ENCODE peak calls at places on chromosomes 3 and 15, in six cellular contexts. N is lung, X is cardiac muscle cell, R is right lobe of liver, A is uterus, J is gastrocnemius medialis. S is an unnamed sample. For H3K4me1, the result is how much of the 10 kb centered on the place peaks cover.

GRCh38 chr3:53243165-53243564 is 12.7 kb downstream of the TKT start:
- DNase-seq in X (peak), J (no peak), R (no peak), N (no peak), A (no peak), S (no peak)

GRCh38 chr15:55253580-55253979 is 36.0 kb downstream of the RAB27A start:
- DNase-seq in J (no peak), X (peak), N (no peak), A (no peak), R (no peak), S (no peak)

GRCh38 chr15:70344666-70345065 is 246.9 kb upstream of the TLE3 start:
- DNase-seq in A (no peak), X (no peak), J (no peak), R (peak), N (peak), S (peak)

GRCh38 chr3:184399410-184399809 is 19.6 kb downstream of the CHRD start:
- DNase-seq in N (no peak), R (no peak), X (peak), A (peak), J (no peak), S (no peak)

GRCh38 chr3:89851974-89852621 is 744.7 kb downstream of the EPHA3 start:
- DNase-seq in X (peak), A (no peak), J (no peak), R (no peak), N (no peak), S (no peak)

GRCh38 chr3:49076116-49076515 is 17.8 kb downstream of the QRICH1 start:
- DNase-seq in A (no peak), X (no peak), J (no peak), N (no peak), R (no peak), S (no peak)

GRCh38 chr3:158486200-158486599 is 84.8 kb upstream of the MLF1 start:
- DNase-seq in J (no peak), R (no peak), A (no peak), N (no peak), X (no peak), S (no peak)

GRCh38 chr3:189172668-189173419 is 1.1 kb downstream of the TPRG1 start:
- DNase-seq in X (no peak), A (no peak), R (no peak), J (no peak), N (no peak), S (no peak)

GRCh38 chr3:120170223-120170622 is 76.0 kb upstream of the GSK3B start:
- DNase-seq in N (no peak), J (no peak), X (no peak), A (no peak), R (no peak), S (peak)

GRCh38 chr3:185781759-185782158 is 43.1 kb downstream of the IGF2BP2 start:
- DNase-seq in N (no peak), A (no peak), R (no peak), X (peak), J (no peak), S (no peak)

GRCh38 chr15:70387993-70388392 is 290.3 kb upstream of the TLE3 start:
- DNase-seq in J (no peak), N (no peak), A (no peak), X (no peak), R (no peak), S (peak)

GRCh38 chr3:136251511-136251910 is 1.4 kb downstream of the PCCB start:
- DNase-seq in X (no peak), A (peak), R (peak), N (no peak), J (no peak), S (no peak)

GRCh38 chr15:68205949-68206539 is 912 bp upstream of the CALML4 start:
- DNase-seq in J (peak), X (no peak), A (no peak), N (peak), R (peak), S (no peak)

GRCh38 chr3:36219398-36219797 is 160.9 kb upstream of the STAC start:
- DNase-seq in N (no peak), X (no peak), J (no peak), A (no peak), R (no peak), S (no peak)

GRCh38 chr3:52771702-52772101 is 962 bp upstream of the NEK4 start:
- DNase-seq in J (no peak), N (no peak), R (no peak), A (no peak), X (no peak), S (no peak)

GRCh38 chr3:196660381-196661166 is 21.1 kb downstream of the NRROS start:
- DNase-seq in J (no peak), X (no peak), N (no peak), A (no peak), R (no peak), S (no peak)

GRCh38 chr3:165994293-165994692 is 157.1 kb upstream of the BCHE start:
- DNase-seq in J (no peak), X (no peak), A (no peak), N (no peak), R (no peak), S (no peak)

GRCh38 chr15:42104095-42104891 is 9.9 kb upstream of the PLA2G4D start:
- DNase-seq in X (peak), R (no peak), N (no peak), J (no peak), A (no peak), S (no peak)
- H3K4me1 ChIP-seq in X (under half), R (under half), N (under half), J (under half), A (under half), S (under half)

DNA sequence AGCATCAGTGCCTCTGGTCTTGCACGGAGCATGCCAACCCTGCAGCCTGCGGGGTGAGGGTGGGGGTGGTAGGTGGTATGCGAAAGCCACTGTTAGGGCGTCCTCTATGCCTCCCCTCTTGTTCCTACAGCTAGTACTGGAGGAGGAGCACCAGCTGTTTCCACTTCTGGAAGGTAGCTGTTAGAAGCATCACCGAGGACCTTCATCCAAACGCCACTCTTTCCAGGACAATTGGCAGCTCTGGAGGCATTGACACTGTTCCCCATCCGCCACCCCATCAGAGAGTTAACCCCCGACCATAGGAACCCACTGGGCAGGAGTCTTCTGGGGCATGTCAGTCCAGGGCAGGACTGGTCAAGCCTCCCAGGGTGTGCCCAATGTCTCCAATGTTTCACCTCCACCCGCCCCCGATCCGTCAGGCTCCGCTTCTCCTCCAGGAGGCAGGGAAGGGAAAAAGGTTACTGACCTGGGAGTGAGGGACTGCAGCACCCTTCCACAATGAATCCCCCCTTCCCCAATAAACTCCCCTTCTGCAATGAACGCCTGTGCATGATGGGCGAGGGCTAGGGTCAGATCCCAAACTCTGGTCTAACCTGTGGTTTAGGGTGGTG is 487 bp downstream of the DUOX2 start:
- DNase-seq in N (no peak), A (no peak), J (no peak), R (no peak), X (no peak), S (no peak)
- TF ChIP-seq CTCF in N (no peak), A (no peak), J (no peak), R (no peak), X (no peak), S (no peak)

GRCh38 chr3:46454209-46454595 is 10.5 kb downstream of the LTF start:
- DNase-seq in J (no peak), A (no peak), X (no peak), N (no peak), R (no peak), S (no peak)

GRCh38 chr3:46447535-46447934 is 17.2 kb downstream of the LTF start:
- DNase-seq in J (no peak), X (no peak), A (no peak), N (no peak), R (no peak), S (no peak)

GRCh38 chr3:46453526-46454208 is 11.0 kb downstream of the LTF start:
- DNase-seq in R (no peak), X (no peak), A (no peak), J (no peak), N (no peak), S (peak)

GRCh38 chr3:46448721-46449120 is 16.0 kb downstream of the LTF start:
- DNase-seq in R (no peak), N (no peak), A (no peak), J (no peak), X (no peak), S (no peak)

GRCh38 chr3:46449755-46450552 is 14.8 kb downstream of the LTF start:
- DNase-seq in J (no peak), A (no peak), N (no peak), X (peak), R (no peak), S (no peak)
- H3K4me1 ChIP-seq in J (under half), A (under half), N (under half), X (under half), R (under half), S (under half)

GRCh38 chr3:183226333-183226732 is 26.7 kb upstream of the B3GNT5 start:
- DNase-seq in R (no peak), X (no peak), J (no peak), N (no peak), A (no peak), S (no peak)

GRCh38 chr3:183224581-183224980 is 28.5 kb upstream of the B3GNT5 start:
- DNase-seq in J (no peak), A (no peak), X (no peak), R (no peak), N (no peak), S (no peak)

GRCh38 chr3:183220828-183221227 is 32.2 kb upstream of the B3GNT5 start:
- DNase-seq in A (no peak), J (no peak), R (no peak), X (no peak), N (no peak), S (no peak)

GRCh38 chr3:183224180-183224579 is 28.9 kb upstream of the B3GNT5 start:
- DNase-seq in X (no peak), A (no peak), R (no peak), J (no peak), N (no peak), S (no peak)

DNA sequence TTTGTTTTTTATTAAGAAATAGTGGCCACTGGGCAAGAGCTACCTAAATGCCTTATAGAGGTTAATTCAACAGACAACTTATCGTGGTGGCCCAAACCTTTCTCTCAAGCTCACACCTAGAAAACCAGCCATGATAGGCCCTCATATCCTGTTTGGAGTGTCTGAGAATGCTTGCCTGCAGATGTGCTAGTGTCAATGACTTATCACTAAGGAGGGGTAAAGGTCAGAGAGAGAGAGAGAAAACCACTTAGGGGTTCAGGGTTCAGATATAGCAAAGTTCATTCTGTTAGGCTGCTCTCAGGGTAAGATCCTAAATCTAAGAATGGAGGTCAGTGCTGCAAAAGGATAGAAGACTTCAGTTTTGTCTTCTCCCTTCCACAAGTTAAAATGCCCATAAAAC is 30.4 kb upstream of the B3GNT5 start:
- DNase-seq in A (no peak), X (no peak), J (no peak), R (no peak), N (no peak), S (no peak)
- TF ChIP-seq CTCF in A (no peak), X (no peak), J (no peak), R (no peak), N (no peak), S (no peak)

DNA sequence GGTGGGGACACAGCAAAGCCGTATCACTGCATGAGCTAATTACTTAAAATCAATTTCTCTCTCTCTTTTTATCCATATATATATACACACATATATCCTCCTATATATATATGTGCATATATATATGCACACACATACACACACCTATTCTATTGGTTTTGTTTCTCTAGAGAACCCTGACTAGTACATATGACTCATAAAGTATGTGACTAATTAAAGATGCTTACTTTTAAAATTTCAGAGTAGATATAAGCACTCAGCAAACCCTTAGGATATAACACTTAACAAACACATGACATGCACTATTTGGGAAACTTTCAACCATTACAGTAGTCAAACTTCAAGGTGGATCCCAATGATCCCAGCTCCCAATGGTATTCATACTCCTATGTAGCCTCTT is 732.6 kb downstream of the ROBO2 start:
- DNase-seq in J (no peak), N (no peak), A (no peak), X (no peak), R (no peak), S (no peak)
- H3K4me1 ChIP-seq in J (under half), N (under half), A (under half), X (under half), R (under half), S (under half)

DNA sequence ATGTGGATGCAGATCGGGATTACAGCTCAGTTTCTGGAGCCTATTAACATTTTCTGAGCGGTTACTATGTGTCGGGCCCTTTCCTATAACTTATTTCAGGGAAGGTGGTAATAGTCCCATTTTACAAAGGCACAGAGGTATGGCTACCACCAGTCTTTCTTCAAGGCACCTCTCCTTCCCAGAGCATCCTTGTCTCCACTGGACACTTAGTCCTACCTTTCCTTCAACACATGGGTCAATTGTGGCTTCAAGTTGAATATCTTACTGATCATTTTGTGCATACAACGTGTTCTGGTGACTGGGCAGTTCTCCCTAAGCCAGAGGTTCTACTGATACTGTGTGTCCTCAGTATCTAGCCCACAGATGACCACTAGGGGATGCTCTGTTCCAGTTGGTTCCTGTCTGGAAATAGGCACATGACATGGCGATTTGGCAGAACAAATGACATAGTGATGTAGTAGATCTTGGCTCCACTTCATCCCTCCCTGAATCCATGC is 60.7 kb upstream of the CMTM8 start:
- DNase-seq in J (peak), R (peak), A (peak), X (peak), N (peak), S (no peak)
- TF ChIP-seq CTCF in J (peak), R (peak), A (peak), X (peak), N (peak), S (peak)

GRCh38 chr3:179663093-179663492 is 10.3 kb downstream of the USP13 start:
- DNase-seq in R (no peak), X (no peak), A (no peak), N (no peak), J (no peak), S (no peak)

GRCh38 chr3:179658584-179658983 is 5.7 kb downstream of the USP13 start:
- DNase-seq in A (no peak), N (no peak), X (no peak), J (no peak), R (no peak), S (peak)

GRCh38 chr3:179660872-179661271 is 8.0 kb downstream of the USP13 start:
- DNase-seq in X (no peak), R (no peak), A (no peak), N (no peak), J (no peak), S (no peak)

GRCh38 chr3:179666030-179666429 is 13.2 kb downstream of the USP13 start:
- DNase-seq in J (no peak), A (no peak), N (no peak), R (no peak), X (no peak), S (peak)

GRCh38 chr3:179661777-179662176 is 8.9 kb downstream of the USP13 start:
- DNase-seq in X (no peak), N (no peak), J (no peak), A (no peak), R (no peak), S (no peak)
- H3K4me1 ChIP-seq in X (under half), N (under half), J (half or more), A (under half), R (under half), S (under half)

DNA sequence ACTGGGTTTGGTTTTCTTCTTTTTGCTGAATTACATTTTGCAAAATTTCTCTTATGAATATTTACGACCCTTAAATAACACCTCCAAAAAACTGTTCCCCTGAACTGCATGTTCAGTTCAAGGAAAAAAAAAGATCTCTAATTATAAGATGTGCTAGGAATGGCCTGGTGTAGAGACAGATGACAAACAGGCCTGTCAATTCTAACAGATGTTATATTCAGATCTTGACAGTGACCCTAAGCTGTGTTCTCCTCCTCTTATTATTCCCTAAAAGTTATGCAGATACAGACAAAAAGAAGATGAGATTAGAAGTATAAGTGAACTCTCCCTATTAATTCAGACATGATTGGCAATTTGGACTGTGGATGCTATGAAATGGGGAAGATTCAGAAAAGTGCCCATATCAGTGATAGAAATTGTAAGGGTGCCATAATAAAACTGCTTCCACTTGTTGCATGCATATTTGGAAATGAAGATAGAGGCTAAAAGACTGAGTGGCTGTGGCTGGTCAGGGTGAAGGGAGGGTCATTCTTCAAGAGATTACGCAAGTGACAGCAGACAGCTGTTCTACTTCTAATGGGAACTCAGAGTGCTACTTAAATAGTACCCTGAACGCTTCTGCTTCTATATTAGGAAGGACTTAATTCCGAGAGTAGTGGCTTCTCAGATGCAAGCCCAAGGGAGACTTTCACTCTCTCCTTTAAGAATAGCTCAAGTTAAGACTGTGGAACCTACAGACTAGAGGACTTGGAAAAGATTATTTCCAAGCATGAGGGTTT is 75.5 kb downstream of the ADAMTS9 start:
- DNase-seq in N (no peak), J (peak), A (peak), R (no peak), X (peak), S (no peak)
- TF ChIP-seq CTCF in N (no peak), J (no peak), A (peak), R (no peak), X (no peak), S (no peak)